ENCODE peak calls at places on chromosome 5, in eight cellular contexts. F, E, V, A, D, S, I and J are unnamed samples.

GRCh38 chr5:174610968-174611367 is 113.4 kb upstream of the MSX2 start:
- DNase-seq in D (no peak), I (no peak), S (peak), E (peak), V (no peak), A (no peak), F (no peak), J (peak)

GRCh38 chr5:91365498-91365897 is 17.6 kb downstream of the ARRDC3 start:
- DNase-seq in D (no peak), F (no peak), E (no peak), I (no peak), S (no peak), A (no peak), V (no peak), J (no peak)

GRCh38 chr5:160516696-160517530 is 95.3 kb downstream of the PTTG1 start:
- DNase-seq in A (no peak), V (peak), I (no peak), S (no peak), E (peak), D (no peak), F (no peak), J (no peak)

GRCh38 chr5:38426986-38427950 is 129.2 kb downstream of the LIFR start:
- DNase-seq in S (no peak), F (no peak), D (no peak), E (peak), I (no peak), V (no peak), A (no peak), J (no peak)

GRCh38 chr5:106094836-106095235 is 1575.9 kb downstream of the EFNA5 start:
- DNase-seq in S (no peak), D (no peak), E (no peak), I (no peak), V (no peak), A (no peak), F (peak), J (no peak)

GRCh38 chr5:74953961-74954720 is 88.0 kb upstream of the FAM169A start:
- DNase-seq in E (peak), S (peak), F (no peak), I (no peak), V (no peak), D (no peak), A (no peak), J (peak)

GRCh38 chr5:176441921-176442323 is 6.3 kb upstream of the FAF2 start:
- DNase-seq in E (peak), S (peak), F (no peak), I (no peak), D (no peak), V (peak), A (peak), J (no peak)

GRCh38 chr5:156871212-156871611 is 21.1 kb downstream of the PPP1R2B start:
- DNase-seq in E (no peak), F (no peak), I (no peak), V (no peak), S (no peak), D (peak), A (no peak), J (no peak)

GRCh38 chr5:34053133-34053532 is 10.1 kb upstream of the C1QTNF3 start:
- DNase-seq in D (no peak), V (no peak), S (peak), E (peak), F (no peak), I (no peak), A (no peak), J (peak)

GRCh38 chr5:73921746-73922145 is 295.8 kb downstream of the ARHGEF28 start:
- DNase-seq in F (no peak), D (no peak), S (no peak), I (no peak), V (no peak), E (no peak), A (no peak), J (no peak)

GRCh38 chr5:76292923-76293322 is 110.2 kb upstream of the IQGAP2 start:
- DNase-seq in E (no peak), S (no peak), V (no peak), F (no peak), I (no peak), A (no peak), D (peak), J (no peak)

GRCh38 chr5:97163360-97163764 is 19.7 kb downstream of the RIOK2 start:
- DNase-seq in A (no peak), S (peak), D (peak), I (no peak), E (peak), F (peak), V (no peak), J (no peak)

GRCh38 chr5:107535849-107536248 is 134.9 kb downstream of the EFNA5 start:
- DNase-seq in A (no peak), E (no peak), D (no peak), V (peak), F (no peak), I (no peak), S (no peak), J (no peak)

GRCh38 chr5:107777161-107777740 is 106.5 kb upstream of the EFNA5 start:
- DNase-seq in A (no peak), I (no peak), F (no peak), S (no peak), D (no peak), E (no peak), V (no peak), J (no peak)

GRCh38 chr5:61162832-61163567 is 732 bp upstream of the SMIM15 start:
- DNase-seq in A (peak), S (peak), V (peak), F (peak), D (no peak), I (no peak), E (peak), J (no peak)

GRCh38 chr5:6772886-6773285 is 59.7 kb downstream of the TENT4A start:
- DNase-seq in A (no peak), D (no peak), E (no peak), F (no peak), I (no peak), S (peak), V (no peak), J (no peak)

GRCh38 chr5:134092875-134093274 is 21.6 kb upstream of the TCF7 start:
- DNase-seq in V (no peak), E (peak), D (no peak), A (no peak), S (no peak), F (no peak), I (no peak), J (peak)

GRCh38 chr5:175247146-175247545 is 196.8 kb downstream of the DRD1 start:
- DNase-seq in F (no peak), S (peak), A (no peak), I (no peak), E (peak), D (no peak), V (no peak), J (no peak)

GRCh38 chr5:17079562-17079961 is 137.9 kb upstream of the BASP1 start:
- DNase-seq in V (no peak), I (no peak), F (no peak), E (no peak), D (no peak), S (no peak), A (no peak), J (no peak)

GRCh38 chr5:161397448-161397847 is 149.1 kb downstream of the GABRB2 start:
- DNase-seq in S (no peak), I (no peak), E (no peak), V (no peak), D (no peak), A (no peak), F (no peak), J (no peak)

GRCh38 chr5:25573691-25574090 is 928.9 kb upstream of the CDH10 start:
- DNase-seq in E (no peak), I (no peak), V (peak), S (no peak), F (no peak), A (peak), D (no peak), J (no peak)

GRCh38 chr5:169152946-169153345 is 148.0 kb downstream of the SLIT3 start:
- DNase-seq in S (no peak), D (no peak), V (no peak), E (no peak), A (no peak), I (no peak), F (no peak), J (no peak)

GRCh38 chr5:52491829-52492217 is 295.9 kb upstream of the ITGA1 start:
- DNase-seq in V (no peak), E (no peak), F (no peak), I (no peak), S (no peak), A (no peak), D (no peak), J (no peak)

GRCh38 chr5:168318237-168318636 is 26.8 kb downstream of the WWC1 start:
- DNase-seq in D (no peak), E (no peak), A (no peak), S (no peak), F (no peak), I (no peak), V (no peak), J (no peak)

GRCh38 chr5:31663519-31663918 is 24.6 kb downstream of the PDZD2 start:
- DNase-seq in D (no peak), A (no peak), I (no peak), V (no peak), E (peak), F (no peak), S (peak), J (no peak)

GRCh38 chr5:180391276-180391675 is 38.1 kb upstream of the GFPT2 start:
- DNase-seq in E (no peak), D (no peak), I (no peak), F (peak), A (no peak), S (no peak), V (no peak), J (no peak)

GRCh38 chr5:72151169-72151568 is 43.9 kb downstream of the MAP1B start:
- DNase-seq in E (no peak), V (no peak), S (no peak), D (no peak), I (no peak), F (no peak), A (no peak), J (no peak)

GRCh38 chr5:14718778-14719177 is 54.3 kb downstream of the OTULIN start:
- DNase-seq in S (no peak), I (no peak), V (no peak), E (no peak), A (no peak), F (no peak), D (no peak), J (no peak)

GRCh38 chr5:125478599-125478998 is 732.2 kb upstream of the ZNF608 start:
- DNase-seq in I (no peak), S (no peak), D (no peak), V (no peak), F (no peak), E (peak), A (no peak), J (no peak)

GRCh38 chr5:54721951-54722654 is 204.5 kb downstream of the SNX18 start:
- DNase-seq in S (no peak), V (no peak), D (no peak), A (no peak), F (no peak), I (no peak), E (no peak), J (no peak)

GRCh38 chr5:78467140-78467539 is 106.7 kb downstream of the SCAMP1 start:
- DNase-seq in E (no peak), S (no peak), D (no peak), V (no peak), A (no peak), F (no peak), I (no peak), J (no peak)

GRCh38 chr5:143562935-143563334 is 159.4 kb upstream of the NR3C1 start:
- DNase-seq in E (no peak), A (no peak), V (no peak), I (no peak), D (no peak), S (peak), F (no peak), J (peak)

GRCh38 chr5:178216088-178216534 is 11.8 kb downstream of the HNRNPAB start:
- DNase-seq in E (no peak), A (no peak), I (no peak), V (no peak), D (peak), F (no peak), S (no peak), J (no peak)

GRCh38 chr5:33091571-33092363 is 349.0 kb upstream of the TARS1 start:
- DNase-seq in E (no peak), D (no peak), S (peak), A (peak), I (no peak), F (no peak), V (no peak), J (no peak)

GRCh38 chr5:93789173-93790070 is 48.0 kb upstream of the POU5F2 start:
- DNase-seq in F (no peak), V (no peak), I (no peak), D (no peak), A (no peak), S (peak), E (peak), J (no peak)
- TF ChIP-seq EZH2phosphoT487 in F (no peak), V (no peak), I (no peak), D (no peak), A (no peak), S (peak), E (no peak), J (no peak)

GRCh38 chr5:135829681-135830383 is 4.6 kb upstream of the SLC25A48 start:
- DNase-seq in F (peak), I (peak), D (peak), V (peak), E (peak), S (peak), A (peak), J (peak)
- TF ChIP-seq EZH2phosphoT487 in F (no peak), I (no peak), D (no peak), V (no peak), E (no peak), S (no peak), A (no peak), J (no peak)

GRCh38 chr5:115309751-115310370 is 13.4 kb upstream of the CCDC112 start:
- DNase-seq in E (peak), I (peak), D (peak), V (peak), F (no peak), S (peak), A (peak), J (peak)
- TF ChIP-seq EZH2phosphoT487 in E (no peak), I (no peak), D (no peak), V (no peak), F (no peak), S (no peak), A (no peak), J (no peak)

GRCh38 chr5:132467292-132467984 is 23.1 kb downstream of the IRF1 start:
- DNase-seq in S (no peak), A (no peak), E (no peak), D (peak), V (no peak), I (no peak), F (no peak), J (no peak)
- TF ChIP-seq EZH2phosphoT487 in S (no peak), A (no peak), E (no peak), D (no peak), V (no peak), I (no peak), F (no peak), J (no peak)

DNA sequence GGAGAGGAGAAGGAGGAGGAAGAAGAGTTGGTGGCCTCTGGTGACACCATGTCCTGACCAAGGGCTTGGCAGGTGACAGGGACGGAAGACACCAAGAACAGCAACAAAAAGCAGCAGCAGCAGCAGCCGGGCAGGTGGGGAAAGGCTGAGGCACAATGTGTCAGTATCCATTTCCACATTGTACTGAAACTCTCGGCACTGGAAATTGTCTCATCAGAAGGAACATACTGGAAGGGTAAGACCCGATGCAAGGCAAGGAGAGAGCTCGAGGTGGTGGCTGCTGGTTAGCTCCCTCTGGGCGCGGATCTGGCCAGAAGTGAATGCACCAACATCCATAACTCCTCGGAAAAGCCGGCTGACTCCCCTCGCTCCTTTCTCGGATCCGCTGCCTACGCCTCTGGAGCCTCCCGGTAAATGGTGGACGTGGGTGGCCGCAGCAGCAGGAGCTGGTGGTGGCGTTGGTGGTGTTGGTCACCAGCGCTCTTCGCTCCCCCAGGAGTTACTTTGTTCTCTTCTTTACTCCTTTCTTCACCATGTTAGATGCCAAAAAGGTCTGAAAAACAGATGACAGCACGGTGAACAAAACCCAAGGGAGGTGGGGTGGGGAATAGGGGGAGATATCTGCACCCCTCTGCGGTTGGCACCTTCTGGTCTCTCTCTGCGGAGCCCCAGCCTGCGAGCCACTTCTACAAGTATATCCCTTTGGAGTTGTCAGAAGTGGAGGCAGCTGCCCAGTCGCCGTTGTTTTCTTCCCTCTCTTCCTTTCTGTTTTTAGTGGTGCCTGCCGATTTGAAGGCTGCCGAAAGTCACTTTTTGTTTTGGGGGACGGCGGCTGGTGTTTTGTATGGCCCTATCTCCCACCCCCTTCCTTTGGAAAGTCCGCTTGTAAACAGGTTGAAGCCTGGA is 463 bp downstream of the FGF10 start:
- DNase-seq in S (peak), E (no peak), A (peak), I (no peak), D (no peak), F (no peak), V (peak), J (peak)
- TF ChIP-seq EZH2phosphoT487 in S (no peak), E (no peak), A (no peak), I (no peak), D (no peak), F (no peak), V (no peak), J (no peak)

DNA sequence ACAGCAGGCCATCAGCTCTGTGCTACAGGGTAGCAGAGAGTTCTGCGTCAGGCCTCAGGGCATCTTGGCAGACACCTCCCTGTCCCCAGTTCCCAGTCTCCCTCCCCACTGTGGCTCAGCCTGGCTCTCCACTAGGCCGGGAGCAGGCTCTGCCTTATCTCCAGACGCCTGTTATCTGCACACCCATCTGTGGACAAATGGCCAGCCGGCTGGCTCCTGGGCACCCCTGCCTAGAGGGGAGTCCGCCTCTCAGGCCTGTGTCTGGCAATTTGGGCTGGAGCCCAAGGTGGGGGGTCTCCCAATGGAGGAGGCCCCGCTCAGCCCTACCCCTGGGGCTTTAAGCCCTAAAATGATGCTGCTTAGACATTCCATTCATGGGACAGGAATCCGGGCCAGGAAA is 39.2 kb upstream of the HAND1 start:
- DNase-seq in V (no peak), I (no peak), F (peak), S (no peak), E (no peak), A (no peak), D (no peak), J (no peak)
- TF ChIP-seq EZH2phosphoT487 in V (no peak), I (no peak), F (no peak), S (no peak), E (no peak), A (no peak), D (no peak), J (no peak)